ENCODE peak calls at places on chromosome 4, in eight cellular contexts. C is thoracic aorta, K is upper lobe of right lung, I is mucosa of descending colon, Z is cardiac fibroblast, W is PC-3, O is HepG2, T is heart left ventricle. D is an unnamed sample.

GRCh38 chr4:54657194-54657555 is 582 bp upstream of the KIT start:
- DNase-seq in C (no peak), K (no peak), I (no peak), Z (no peak), W (no peak), O (no peak), T (no peak), D (no peak)

GRCh38 chr4:180099962-180100361 is 2143.2 kb upstream of the TENM3 start:
- DNase-seq in C (no peak), K (no peak), I (no peak), Z (no peak), W (no peak), O (no peak), T (no peak), D (no peak)

GRCh38 chr4:83636930-83637329 is 101.0 kb downstream of the GPAT3 start:
- DNase-seq in C (no peak), K (no peak), I (no peak), Z (no peak), W (no peak), O (no peak), T (no peak), D (no peak)

GRCh38 chr4:76723916-76724315 is 174.0 kb downstream of the SOWAHB start:
- DNase-seq in C (no peak), K (no peak), I (no peak), Z (peak; percentile 91), W (peak; percentile 64), O (no peak), T (no peak), D (no peak)

GRCh38 chr4:98938386-98938785 is 9.5 kb upstream of the EIF4E start:
- DNase-seq in C (no peak), K (no peak), I (no peak), Z (peak; percentile 39), W (peak; percentile 52), O (no peak), T (no peak), D (no peak)

GRCh38 chr4:119314356-119314755 is 7.6 kb downstream of the FABP2 start:
- DNase-seq in C (no peak), K (no peak), I (no peak), Z (peak; percentile 67), W (peak; percentile 59), O (peak; percentile 41), T (no peak), D (no peak)

GRCh38 chr4:963276-964225 is 9.8 kb downstream of the DGKQ start:
- DNase-seq in C (no peak), K (no peak), I (peak; percentile 77), Z (no peak), W (no peak), O (no peak), T (no peak), D (no peak)

GRCh38 chr4:61468091-61468720 is 268.1 kb downstream of the ADGRL3 start:
- DNase-seq in C (no peak), K (no peak), I (no peak), Z (peak; percentile 25), W (peak; percentile 99), O (no peak), T (no peak), D (no peak)

GRCh38 chr4:54898941-54899340 is 226.5 kb downstream of the KDR start:
- DNase-seq in C (no peak), K (no peak), I (no peak), Z (no peak), W (no peak), O (no peak), T (no peak), D (no peak)

GRCh38 chr4:156347412-156348075 is 393.9 kb upstream of the CTSO start:
- DNase-seq in C (no peak), K (no peak), I (no peak), Z (no peak), W (peak; percentile 71), O (no peak), T (no peak), D (no peak)

GRCh38 chr4:133131829-133132485 is 17.1 kb upstream of the PCDH10 start:
- DNase-seq in C (no peak), K (no peak), I (no peak), Z (no peak), W (no peak), O (no peak), T (no peak), D (no peak)

GRCh38 chr4:121952290-121952689 is 430 bp upstream of the TRPC3 start:
- DNase-seq in C (no peak), K (no peak), I (no peak), Z (no peak), W (no peak), O (no peak), T (no peak), D (no peak)

GRCh38 chr4:100042235-100042634 is 92.2 kb upstream of the H2AZ1 start:
- DNase-seq in C (no peak), K (no peak), I (no peak), Z (no peak), W (no peak), O (no peak), T (no peak), D (no peak)

GRCh38 chr4:38037627-38038026 is 77.4 kb downstream of the PTTG2 start:
- DNase-seq in C (no peak), K (no peak), I (no peak), Z (no peak), W (no peak), O (peak; percentile 78), T (no peak), D (no peak)

GRCh38 chr4:163631288-163631687 is 136.8 kb downstream of the TMA16 start:
- DNase-seq in C (no peak), K (no peak), I (no peak), Z (no peak), W (no peak), O (no peak), T (no peak), D (no peak)

GRCh38 chr4:169810325-169811323 is 52.9 kb upstream of the HPF1 start:
- DNase-seq in C (no peak), K (no peak), I (no peak), Z (peak; percentile 89), W (peak; percentile 81), O (peak; percentile 69), T (no peak), D (peak; percentile 86)

GRCh38 chr4:36208884-36209473 is 35.3 kb downstream of the ARAP2 start:
- DNase-seq in C (no peak), K (no peak), I (no peak), Z (no peak), W (no peak), O (no peak), T (no peak), D (no peak)

GRCh38 chr4:173519130-173520101 is 10.6 kb downstream of the HAND2 start:
- DNase-seq in C (no peak), K (no peak), I (peak; percentile 46), Z (peak; percentile 74), W (no peak), O (no peak), T (peak; percentile 79), D (no peak)

GRCh38 chr4:4502694-4503311 is 39.0 kb downstream of the STX18 start:
- DNase-seq in C (no peak), K (no peak), I (no peak), Z (peak; percentile 51), W (no peak), O (no peak), T (no peak), D (no peak)

GRCh38 chr4:37762294-37763163 is 64.0 kb upstream of the PGM2 start:
- DNase-seq in C (no peak), K (no peak), I (no peak), Z (peak; percentile 46), W (peak; percentile 12), O (peak; percentile 9), T (no peak), D (no peak)

GRCh38 chr4:2394544-2394943 is 23.9 kb downstream of the ZFYVE28 start:
- DNase-seq in C (no peak), K (no peak), I (peak; percentile 40), Z (no peak), W (no peak), O (no peak), T (no peak), D (no peak)
- TF ChIP-seq CTCF in C (no peak), K (no peak), I (no peak), Z (no peak), W (no peak), O (no peak), T (no peak), D (no peak)

GRCh38 chr4:16082038-16082423 is 1.8 kb downstream of the PROM1 start:
- DNase-seq in C (no peak), K (no peak), I (no peak), Z (no peak), W (no peak), O (no peak), T (no peak), D (no peak)
- H3K4me3 ChIP-seq in C (peak overlapping the region; percentile 77), K (peak overlapping the region; percentile 43), I (no peak overlapping the region), Z (no peak overlapping the region), W (no peak overlapping the region), O (peak overlapping the region; percentile 76), T (peak overlapping the region; percentile 27), D (peak overlapping the region; percentile 43)

GRCh38 chr4:145061325-145061920 is 36.6 kb downstream of the ANAPC10 start:
- DNase-seq in C (no peak), K (no peak), I (no peak), Z (peak; percentile 79), W (peak; percentile 77), O (peak; percentile 41), T (no peak), D (peak; percentile 46)
- TF ChIP-seq CTCF in C (peak; percentile 48), K (peak; percentile 54), I (peak; percentile 18), Z (peak; percentile 23), W (peak; percentile 85), O (peak; percentile 54), T (peak; percentile 66), D (peak; percentile 43)

DNA sequence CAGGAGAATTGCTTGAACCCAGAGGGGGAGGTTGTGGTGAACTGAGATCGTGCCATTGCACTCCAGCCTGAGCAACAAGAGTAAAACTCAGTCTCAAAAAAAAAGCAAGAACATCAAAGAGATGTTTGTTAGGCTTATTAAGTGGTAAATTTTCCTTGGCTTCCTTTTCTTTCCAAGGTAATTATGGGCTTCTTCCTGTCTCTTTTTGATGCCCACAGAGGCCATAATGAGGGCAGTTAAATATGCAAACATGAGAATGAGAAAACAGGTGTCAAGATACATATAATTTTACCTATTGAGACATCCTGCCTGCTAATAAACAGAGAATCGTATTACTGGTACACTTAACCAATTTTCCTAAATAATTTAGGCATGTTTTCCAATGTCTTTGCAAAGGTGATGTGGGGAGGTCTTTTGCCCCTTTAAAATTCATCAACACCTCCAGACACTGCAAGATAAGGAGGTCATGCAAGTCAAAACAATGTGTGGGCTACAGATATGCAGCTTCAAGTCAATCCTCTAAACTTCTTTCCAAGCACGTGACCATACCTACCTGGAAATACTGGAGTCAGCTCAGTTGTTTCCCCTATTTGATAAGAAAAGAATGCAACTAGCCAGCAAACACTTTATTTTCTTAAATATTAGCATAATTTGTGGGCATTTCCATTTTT is 2.7 kb downstream of the SLC39A8 start:
- DNase-seq in C (no peak), K (no peak), I (no peak), Z (no peak), W (no peak), O (no peak), T (no peak), D (no peak)
- H3K4me3 ChIP-seq in C (no peak overlapping the region), K (peak overlapping the region; percentile 81), I (no peak overlapping the region), Z (no peak overlapping the region), W (no peak overlapping the region), O (no peak overlapping the region), T (no peak overlapping the region), D (no peak overlapping the region)